ENCODE peak calls at places on chromosomes 2 and 18, in nine cellular contexts. T is GM12865, J is KG1, V is tibial nerve, G is iris pigment epithelial cell, Q is heart right ventricle, K is mucosa of gallbladder, Y is skeletal muscle cell, N is SW 1271. D is an unnamed sample.

GRCh38 chr2:187920511-187920910 is 366.3 kb upstream of the TFPI start:
- DNase-seq in G (peak; percentile 12), J (no peak), Q (no peak), Y (no peak), N (no peak), K (no peak), V (no peak), T (no peak), D (no peak)

GRCh38 chr2:29475446-29476006 is 360.3 kb downstream of the CLIP4 start:
- DNase-seq in K (no peak), Y (no peak), N (no peak), G (no peak), V (no peak), T (no peak), J (no peak), Q (no peak), D (no peak)

GRCh38 chr2:43174368-43175186 is 51.8 kb downstream of the ZFP36L2 start:
- DNase-seq in V (no peak), J (no peak), G (no peak), K (no peak), T (peak; percentile 89), Q (peak; percentile 58), Y (no peak), N (no peak), D (no peak)

GRCh38 chr18:3655637-3656050 is 205.7 kb downstream of the TGIF1 start:
- DNase-seq in V (no peak), J (no peak), G (no peak), N (no peak), T (no peak), Y (no peak), K (no peak), Q (no peak), D (no peak)

GRCh38 chr18:64851796-64852195 is 702.9 kb upstream of the LINC00305 start:
- DNase-seq in Q (no peak), K (no peak), Y (no peak), N (no peak), J (no peak), T (no peak), G (no peak), V (no peak), D (no peak)

GRCh38 chr2:164621761-164622105 is 451 bp upstream of the GRB14 start:
- DNase-seq in T (no peak), J (no peak), Q (no peak), K (no peak), Y (no peak), V (no peak), N (no peak), G (no peak), D (no peak)

GRCh38 chr2:72539145-72539552 is 286.7 kb downstream of the EXOC6B start:
- DNase-seq in Q (no peak), T (no peak), Y (peak; percentile 47), G (peak; percentile 71), J (no peak), N (peak; percentile 31), K (no peak), V (no peak), D (peak; percentile 88)

GRCh38 chr18:55982992-55983391 is 395.0 kb upstream of the TCF4 start:
- DNase-seq in J (no peak), G (peak; percentile 15), Y (no peak), N (no peak), K (no peak), T (no peak), Q (peak; percentile 6), V (no peak), D (peak; percentile 57)

GRCh38 chr2:224658776-224659175 is 57.4 kb downstream of the CCDC195 start:
- DNase-seq in G (peak; percentile 39), V (no peak), Q (no peak), T (no peak), Y (peak; percentile 20), N (no peak), J (no peak), K (no peak), D (peak; percentile 95)

GRCh38 chr2:112944971-112945370 is 32.8 kb upstream of the IL36G start:
- DNase-seq in T (no peak), Y (no peak), Q (no peak), J (no peak), K (no peak), V (no peak), N (no peak), G (no peak), D (no peak)

D was measured in AG10803.